ENCODE peak calls at places on chromosomes 11 and 22, in five cellular contexts. D is naive thymus-derived CD4-positive, alpha-beta T cell; I is colonic mucosa; W is transverse colon; E is fibroblast of lung. C is an unnamed sample. For H3K4me1, the result is how much of the 10 kb centered on the place peaks cover.

GRCh38 chr11:123904932-123905331 is 3.0 kb downstream of the OR8D4 start:
- DNase-seq in D (no peak), I (no peak), W (no peak), E (no peak), C (no peak)

GRCh38 chr22:49244466-49245420 is 582.9 kb downstream of the BRD1 start:
- DNase-seq in D (no peak), I (no peak), W (no peak), E (no peak), C (no peak)

GRCh38 chr11:1163911-1164735 is 6.4 kb downstream of the MUC5AC start:
- DNase-seq in D (no peak), I (no peak), W (peak), E (no peak), C (no peak)

GRCh38 chr11:4991066-4991465 is 3.6 kb upstream of the OR51L1 start:
- DNase-seq in D (no peak), I (no peak), W (no peak), E (peak), C (no peak)

GRCh38 chr11:62830904-62831519 is 839 bp downstream of the STX5 start:
- DNase-seq in D (no peak), I (no peak), W (no peak), E (no peak), C (no peak)

GRCh38 chr11:14636119-14636518 is 7.5 kb upstream of the PDE3B start:
- DNase-seq in D (peak), I (no peak), W (no peak), E (no peak), C (no peak)

GRCh38 chr11:79092791-79093313 is 348.0 kb downstream of the TENM4 start:
- DNase-seq in D (no peak), I (no peak), W (no peak), E (peak), C (no peak)

GRCh38 chr11:31106326-31106725 is 263.2 kb downstream of the DCDC1 start:
- DNase-seq in D (no peak), I (no peak), W (no peak), E (no peak), C (no peak)

GRCh38 chr11:69101100-69101791 is 52.5 kb downstream of the TPCN2 start:
- DNase-seq in D (peak), I (peak), W (peak), E (peak), C (peak)

GRCh38 chr11:128356992-128357391 is 230.4 kb downstream of the ETS1 start:
- DNase-seq in D (no peak), I (no peak), W (no peak), E (no peak), C (no peak)

GRCh38 chr11:69241075-69241740 is 52.7 kb upstream of the MYEOV start:
- DNase-seq in D (no peak), I (peak), W (no peak), E (no peak), C (no peak)

GRCh38 chr22:45879552-45879949 is 97.4 kb downstream of the WNT7B start:
- DNase-seq in D (no peak), I (no peak), W (no peak), E (no peak), C (no peak)

GRCh38 chr22:42833104-42833503 is 24.0 kb downstream of the ARFGAP3 start:
- DNase-seq in D (no peak), I (no peak), W (no peak), E (no peak), C (no peak)

GRCh38 chr11:67238894-67239794 is 27.1 kb upstream of the GRK2 start:
- DNase-seq in D (no peak), I (no peak), W (no peak), E (no peak), C (no peak)

GRCh38 chr11:73760066-73760679 is 701 bp downstream of the RAB6A start:
- DNase-seq in D (no peak), I (peak), W (peak), E (peak), C (no peak)

DNA sequence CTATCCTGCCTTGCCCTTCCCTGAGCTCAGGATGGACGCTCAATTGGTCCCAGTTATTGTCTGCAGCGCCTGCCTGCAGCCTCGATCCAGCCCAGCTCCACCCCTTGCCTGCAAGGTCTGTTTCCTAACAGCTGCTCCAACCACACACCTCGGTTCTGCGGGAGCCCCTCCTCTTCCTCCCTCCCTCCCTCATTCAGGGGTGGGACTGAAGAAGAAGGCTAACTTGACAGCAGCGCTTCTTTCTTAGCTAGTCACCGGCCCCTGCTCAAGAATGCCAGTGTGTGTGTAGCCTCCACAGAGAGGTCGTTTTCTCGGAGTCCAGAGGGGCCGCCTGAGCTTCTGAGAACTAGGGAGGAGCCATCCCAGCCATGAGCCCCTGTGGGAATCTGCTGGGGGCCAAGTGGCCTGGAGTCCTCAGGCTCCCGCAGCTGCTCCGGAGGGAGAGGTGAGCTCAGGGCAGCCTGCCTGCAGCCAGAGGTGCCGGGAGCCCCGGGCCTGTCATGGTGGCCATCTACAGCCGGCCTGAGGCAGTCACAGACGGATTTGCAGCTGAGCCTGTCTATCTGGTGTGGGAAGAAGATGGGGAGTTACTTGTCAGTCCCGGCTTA is 36.1 kb downstream of the LIMK2 start:
- DNase-seq in D (peak), I (peak), W (peak), E (peak), C (peak)
- H3K4me1 ChIP-seq in D (under half), I (under half), W (under half), E (under half), C (under half)

GRCh38 chr11:102833731-102834130 is 9.7 kb downstream of the MMP3 start:
- DNase-seq in D (no peak), I (no peak), W (no peak), E (peak), C (no peak)

GRCh38 chr11:102831128-102831708 is 12.2 kb downstream of the MMP3 start:
- DNase-seq in D (no peak), I (peak), W (peak), E (peak), C (no peak)

GRCh38 chr11:102830328-102830727 is 13.1 kb downstream of the MMP3 start:
- DNase-seq in D (no peak), I (no peak), W (no peak), E (peak), C (no peak)

GRCh38 chr11:102831709-102832492 is 11.5 kb downstream of the MMP3 start:
- DNase-seq in D (no peak), I (no peak), W (no peak), E (no peak), C (no peak)

GRCh38 chr11:102832612-102833011 is 10.8 kb downstream of the MMP3 start:
- DNase-seq in D (no peak), I (no peak), W (no peak), E (no peak), C (no peak)
- H3K27ac ChIP-seq in D (no peak), I (no peak), W (no peak), E (no peak), C (no peak)

DNA sequence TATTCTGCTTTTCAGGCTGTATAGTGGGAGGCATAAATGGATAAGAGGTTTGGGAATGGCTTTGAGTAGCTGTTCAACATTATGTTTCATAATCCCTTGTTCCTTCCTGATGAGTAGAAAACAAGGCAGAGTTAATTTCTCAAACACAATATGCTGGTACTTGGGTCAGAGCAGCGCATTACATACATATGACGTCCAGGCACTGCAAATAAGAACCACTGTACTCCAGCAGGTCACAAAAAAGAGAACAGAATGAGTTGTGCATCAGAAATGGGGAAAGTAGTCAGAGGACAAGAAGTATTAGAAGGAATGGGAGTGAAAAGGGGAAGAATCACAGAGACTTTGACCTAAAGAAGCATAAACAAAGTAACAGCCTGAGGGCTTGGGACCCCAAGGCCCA is 44.0 kb upstream of the RDX start:
- DNase-seq in D (no peak), I (no peak), W (no peak), E (no peak), C (no peak)
- H3K4me3 ChIP-seq in D (no peak), I (no peak), W (no peak), E (no peak), C (no peak)

GRCh38 chr11:70807195-70807543 is 408.8 kb downstream of the CTTN start:
- DNase-seq in D (no peak), I (no peak), W (no peak), E (no peak), C (no peak)
- H3K4me1 ChIP-seq in D (under half), I (under half), W (under half), E (under half), C (under half)

DNA sequence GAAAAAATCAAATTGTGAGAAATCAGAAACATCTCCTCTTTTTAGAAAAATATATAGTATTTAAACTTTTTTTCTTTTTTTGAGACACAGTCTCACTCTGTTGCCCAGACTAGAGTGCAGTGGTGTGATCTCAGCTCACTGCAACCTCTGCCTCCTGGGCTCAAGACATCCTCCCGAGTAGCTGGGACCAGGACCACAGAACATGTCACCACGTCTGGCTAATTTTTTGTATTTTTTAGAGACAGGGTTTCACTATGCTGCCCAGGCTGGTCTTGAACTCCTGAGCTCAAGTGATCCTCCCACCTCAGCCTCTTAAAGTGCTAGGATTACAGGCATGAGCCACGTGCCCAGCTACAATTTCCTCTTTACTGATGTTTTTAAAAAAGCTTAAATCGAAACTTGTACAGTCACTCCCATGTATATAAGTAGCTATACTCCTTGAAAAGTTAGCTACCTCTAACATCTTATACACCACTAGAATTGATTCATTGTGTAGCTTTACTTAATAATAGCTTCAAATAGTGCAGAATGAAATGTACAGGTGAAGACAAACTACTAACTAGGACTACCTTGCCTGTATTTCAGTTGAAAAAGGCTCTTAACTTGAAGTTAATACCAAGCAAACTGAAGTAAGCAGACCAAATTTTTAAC is 10.3 kb downstream of the EIF4G2 start:
- DNase-seq in D (no peak), I (no peak), W (no peak), E (no peak), C (no peak)
- H3K27ac ChIP-seq in D (no peak), I (no peak), W (no peak), E (no peak), C (no peak)

C was measured in CD8-positive, alpha-beta memory T cell.